ENCODE peak calls at places on chromosomes 16 and 17, in ten cellular contexts. One of them, this sample, is unnamed.

GRCh38 chr16:2513405-2514332 is at the start of gene ATP6V0C:
- DNase-seq in fibroblast of pulmonary artery: peak; percentile 86
- DNase-seq in H7: peak; percentile 99
- DNase-seq in mammary epithelial cell: peak; percentile 89
- DNase-seq in A549: peak; percentile 86
- DNase-seq in heart left ventricle: peak; percentile 96
- DNase-seq in effector memory CD4-positive, alpha-beta T cell: peak; percentile 88
- DNase-seq in endodermal cell: peak; percentile 97
- DNase-seq in AG04450: peak; percentile 53
- DNase-seq in AG09309: no peak
- DNase-seq in this sample: peak; percentile 93

GRCh38 chr17:76529224-76529642 is 8.3 kb downstream of the CYGB start:
- DNase-seq in heart left ventricle: peak; percentile 89
- DNase-seq in H7: no peak
- DNase-seq in effector memory CD4-positive, alpha-beta T cell: no peak
- DNase-seq in endodermal cell: no peak
- DNase-seq in AG09309: peak; percentile 86
- DNase-seq in AG04450: no peak
- DNase-seq in mammary epithelial cell: peak; percentile 75
- DNase-seq in A549: no peak
- DNase-seq in fibroblast of pulmonary artery: peak; percentile 91
- DNase-seq in this sample: peak; percentile 97

GRCh38 chr16:70460737-70461261 is 6.4 kb downstream of the FCSK start:
- DNase-seq in fibroblast of pulmonary artery: peak; percentile 47
- DNase-seq in AG04450: no peak
- DNase-seq in endodermal cell: peak; percentile 80
- DNase-seq in heart left ventricle: no peak
- DNase-seq in mammary epithelial cell: no peak
- DNase-seq in A549: no peak
- DNase-seq in effector memory CD4-positive, alpha-beta T cell: no peak
- DNase-seq in H7: peak; percentile 64
- DNase-seq in AG09309: no peak
- DNase-seq in this sample: no peak

GRCh38 chr17:82103588-82104451 is 5.8 kb upstream of the FASN start:
- DNase-seq in endodermal cell: peak; percentile 89
- DNase-seq in AG04450: no peak
- DNase-seq in H7: peak; percentile 87
- DNase-seq in fibroblast of pulmonary artery: no peak
- DNase-seq in A549: no peak
- DNase-seq in mammary epithelial cell: no peak
- DNase-seq in AG09309: no peak
- DNase-seq in effector memory CD4-positive, alpha-beta T cell: no peak
- DNase-seq in heart left ventricle: peak; percentile 60
- DNase-seq in this sample: no peak

GRCh38 chr17:48177816-48178215 is 70.2 kb downstream of the SNX11 start:
- DNase-seq in H7: no peak
- DNase-seq in effector memory CD4-positive, alpha-beta T cell: no peak
- DNase-seq in mammary epithelial cell: no peak
- DNase-seq in fibroblast of pulmonary artery: no peak
- DNase-seq in endodermal cell: no peak
- DNase-seq in A549: no peak
- DNase-seq in heart left ventricle: no peak
- DNase-seq in AG09309: no peak
- DNase-seq in AG04450: no peak
- DNase-seq in this sample: no peak

GRCh38 chr17:57257213-57257873 is 1.0 kb downstream of the MSI2 start:
- DNase-seq in effector memory CD4-positive, alpha-beta T cell: no peak
- DNase-seq in mammary epithelial cell: no peak
- DNase-seq in A549: no peak
- DNase-seq in H7: no peak
- DNase-seq in AG04450: no peak
- DNase-seq in fibroblast of pulmonary artery: no peak
- DNase-seq in AG09309: no peak
- DNase-seq in heart left ventricle: no peak
- DNase-seq in endodermal cell: no peak
- DNase-seq in this sample: no peak

GRCh38 chr16:2710711-2711231 is 9.3 kb downstream of the PRSS27 start:
- DNase-seq in endodermal cell: no peak
- DNase-seq in fibroblast of pulmonary artery: no peak
- DNase-seq in AG09309: no peak
- DNase-seq in heart left ventricle: no peak
- DNase-seq in mammary epithelial cell: no peak
- DNase-seq in H7: no peak
- DNase-seq in AG04450: no peak
- DNase-seq in A549: no peak
- DNase-seq in effector memory CD4-positive, alpha-beta T cell: no peak
- DNase-seq in this sample: no peak

GRCh38 chr16:1832831-1833454 is 5.9 kb downstream of the FAHD1 start:
- DNase-seq in mammary epithelial cell: peak; percentile 54
- DNase-seq in A549: no peak
- DNase-seq in AG04450: no peak
- DNase-seq in AG09309: no peak
- DNase-seq in fibroblast of pulmonary artery: no peak
- DNase-seq in H7: no peak
- DNase-seq in heart left ventricle: no peak
- DNase-seq in endodermal cell: no peak
- DNase-seq in effector memory CD4-positive, alpha-beta T cell: no peak
- DNase-seq in this sample: no peak

GRCh38 chr17:15342460-15342859 is 1.1 kb upstream of the TEKT3 start:
- DNase-seq in effector memory CD4-positive, alpha-beta T cell: no peak
- DNase-seq in endodermal cell: no peak
- DNase-seq in AG09309: no peak
- DNase-seq in heart left ventricle: no peak
- DNase-seq in fibroblast of pulmonary artery: no peak
- DNase-seq in AG04450: no peak
- DNase-seq in mammary epithelial cell: no peak
- DNase-seq in H7: no peak
- DNase-seq in A549: no peak
- DNase-seq in this sample: peak; percentile 23

GRCh38 chr16:57060323-57061083 is 31.9 kb upstream of the CPNE2 start:
- DNase-seq in heart left ventricle: peak; percentile 34
- DNase-seq in A549: no peak
- DNase-seq in H7: no peak
- DNase-seq in AG04450: no peak
- DNase-seq in fibroblast of pulmonary artery: peak; percentile 21
- DNase-seq in AG09309: no peak
- DNase-seq in effector memory CD4-positive, alpha-beta T cell: no peak
- DNase-seq in endodermal cell: no peak
- DNase-seq in mammary epithelial cell: no peak
- DNase-seq in this sample: peak; percentile 44

GRCh38 chr17:7352910-7353635 is 1.1 kb downstream of the KCTD11 start:
- DNase-seq in mammary epithelial cell: no peak
- DNase-seq in AG04450: no peak
- DNase-seq in heart left ventricle: no peak
- DNase-seq in A549: no peak
- DNase-seq in H7: peak; percentile 55
- DNase-seq in endodermal cell: no peak
- DNase-seq in AG09309: no peak
- DNase-seq in effector memory CD4-positive, alpha-beta T cell: no peak
- DNase-seq in fibroblast of pulmonary artery: no peak
- DNase-seq in this sample: no peak

GRCh38 chr17:7356072-7356549 is 1.2 kb downstream of the TMEM95 start:
- DNase-seq in AG04450: no peak
- DNase-seq in A549: peak; percentile 89
- DNase-seq in H7: peak; percentile 97
- DNase-seq in mammary epithelial cell: peak; percentile 72
- DNase-seq in fibroblast of pulmonary artery: peak; percentile 74
- DNase-seq in AG09309: no peak
- DNase-seq in heart left ventricle: peak; percentile 92
- DNase-seq in effector memory CD4-positive, alpha-beta T cell: peak; percentile 73
- DNase-seq in endodermal cell: peak; percentile 99
- DNase-seq in this sample: peak; percentile 54

GRCh38 chr17:7352559-7352889 is 562 bp downstream of the KCTD11 start:
- DNase-seq in H7: no peak
- DNase-seq in heart left ventricle: no peak
- DNase-seq in mammary epithelial cell: no peak
- DNase-seq in A549: no peak
- DNase-seq in fibroblast of pulmonary artery: no peak
- DNase-seq in AG09309: no peak
- DNase-seq in AG04450: no peak
- DNase-seq in effector memory CD4-positive, alpha-beta T cell: no peak
- DNase-seq in endodermal cell: no peak
- DNase-seq in this sample: no peak

GRCh38 chr17:7355053-7355452 is at the start of gene TMEM95:
- DNase-seq in AG04450: no peak
- DNase-seq in effector memory CD4-positive, alpha-beta T cell: no peak
- DNase-seq in AG09309: no peak
- DNase-seq in endodermal cell: no peak
- DNase-seq in fibroblast of pulmonary artery: no peak
- DNase-seq in H7: peak; percentile 44
- DNase-seq in heart left ventricle: no peak
- DNase-seq in A549: no peak
- DNase-seq in mammary epithelial cell: peak; percentile 17
- DNase-seq in this sample: no peak

DNA sequence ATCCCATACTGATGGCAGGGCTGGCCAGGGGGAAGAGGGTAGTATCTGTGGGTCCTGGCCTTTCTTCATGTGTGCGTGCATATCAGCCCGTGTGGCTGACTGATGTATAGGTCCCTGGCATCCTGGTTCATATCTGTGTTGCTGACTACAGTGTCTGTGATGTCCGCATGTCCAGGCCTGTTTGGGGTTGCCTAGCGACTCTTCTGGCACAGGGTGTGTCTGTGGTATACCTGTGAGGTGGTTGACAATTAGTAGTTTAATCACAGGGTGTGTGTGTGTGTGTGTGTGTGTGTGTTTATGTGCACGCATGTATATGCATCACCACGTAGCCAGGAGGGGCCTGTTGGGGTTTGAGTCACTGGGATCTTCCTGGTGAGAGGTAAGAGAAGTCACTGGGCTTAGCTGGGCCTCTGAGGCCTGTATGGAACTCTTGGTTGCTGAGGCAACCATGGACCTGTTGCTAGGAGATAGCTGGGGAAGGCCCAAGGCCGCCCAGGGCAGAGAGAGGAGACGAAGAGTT is 634 bp upstream of the TMEM95 start:
- DNase-seq in heart left ventricle: no peak
- DNase-seq in mammary epithelial cell: peak; percentile 100
- DNase-seq in AG04450: no peak
- DNase-seq in A549: no peak
- DNase-seq in fibroblast of pulmonary artery: no peak
- DNase-seq in H7: peak; percentile 46
- DNase-seq in endodermal cell: no peak
- DNase-seq in AG09309: no peak
- DNase-seq in effector memory CD4-positive, alpha-beta T cell: no peak
- DNase-seq in this sample: no peak
- H3K4me3 ChIP-seq in heart left ventricle: no peak overlapping the region
- H3K4me3 ChIP-seq in mammary epithelial cell: peak overlapping the region; percentile 60
- H3K4me3 ChIP-seq in AG04450: peak overlapping the region; percentile 10
- H3K4me3 ChIP-seq in A549: no peak overlapping the region
- H3K4me3 ChIP-seq in fibroblast of pulmonary artery: no peak overlapping the region
- H3K4me3 ChIP-seq in H7: no peak overlapping the region
- H3K4me3 ChIP-seq in endodermal cell: no peak overlapping the region
- H3K4me3 ChIP-seq in AG09309: peak overlapping the region; percentile 7
- H3K4me3 ChIP-seq in effector memory CD4-positive, alpha-beta T cell: no peak overlapping the region
- H3K4me3 ChIP-seq in this sample: no peak overlapping the region

DNA sequence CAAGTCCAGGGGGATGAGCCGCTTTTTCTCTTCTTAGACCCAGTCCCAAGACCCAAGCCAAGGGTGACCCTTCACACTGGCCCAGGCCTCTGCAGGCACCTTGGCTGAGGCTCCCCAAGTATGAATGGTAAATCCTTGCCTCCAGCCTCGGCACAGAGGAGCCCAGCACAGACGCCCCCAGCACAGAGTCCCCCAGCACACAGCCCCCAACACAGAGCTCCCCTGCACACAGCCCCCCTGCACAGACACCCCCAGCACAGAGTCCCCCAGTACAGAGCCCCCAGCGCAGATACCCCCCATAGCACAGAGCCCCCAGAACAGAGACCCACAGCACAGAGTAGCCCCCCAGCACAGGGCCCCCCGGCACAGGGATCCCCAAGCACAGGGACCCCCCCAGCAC is 1.0 kb upstream of the MCRIP2 start:
- DNase-seq in AG09309: no peak
- DNase-seq in H7: no peak
- DNase-seq in fibroblast of pulmonary artery: no peak
- DNase-seq in A549: no peak
- DNase-seq in AG04450: no peak
- DNase-seq in effector memory CD4-positive, alpha-beta T cell: no peak
- DNase-seq in heart left ventricle: no peak
- DNase-seq in mammary epithelial cell: no peak
- DNase-seq in endodermal cell: no peak
- DNase-seq in this sample: no peak
- H3K4me3 ChIP-seq in AG09309: peak overlapping the region; percentile 84
- H3K4me3 ChIP-seq in H7: no peak overlapping the region
- H3K4me3 ChIP-seq in fibroblast of pulmonary artery: peak overlapping the region; percentile 70
- H3K4me3 ChIP-seq in A549: no peak overlapping the region
- H3K4me3 ChIP-seq in AG04450: peak overlapping the region; percentile 80
- H3K4me3 ChIP-seq in effector memory CD4-positive, alpha-beta T cell: no peak overlapping the region
- H3K4me3 ChIP-seq in heart left ventricle: peak overlapping the region; percentile 62
- H3K4me3 ChIP-seq in mammary epithelial cell: no peak overlapping the region
- H3K4me3 ChIP-seq in endodermal cell: no peak overlapping the region
- H3K4me3 ChIP-seq in this sample: no peak overlapping the region

GRCh38 chr16:30652718-30653117 is 2.0 kb downstream of the PRR14 start:
- DNase-seq in heart left ventricle: no peak
- DNase-seq in AG04450: no peak
- DNase-seq in fibroblast of pulmonary artery: no peak
- DNase-seq in effector memory CD4-positive, alpha-beta T cell: no peak
- DNase-seq in endodermal cell: no peak
- DNase-seq in mammary epithelial cell: no peak
- DNase-seq in AG09309: no peak
- DNase-seq in A549: no peak
- DNase-seq in H7: peak; percentile 41
- DNase-seq in this sample: no peak
- H3K4me3 ChIP-seq in heart left ventricle: no peak overlapping the region
- H3K4me3 ChIP-seq in AG04450: no peak overlapping the region
- H3K4me3 ChIP-seq in fibroblast of pulmonary artery: no peak overlapping the region
- H3K4me3 ChIP-seq in effector memory CD4-positive, alpha-beta T cell: no peak overlapping the region
- H3K4me3 ChIP-seq in endodermal cell: peak overlapping the region; percentile 85
- H3K4me3 ChIP-seq in mammary epithelial cell: no peak overlapping the region
- H3K4me3 ChIP-seq in AG09309: no peak overlapping the region
- H3K4me3 ChIP-seq in A549: no peak overlapping the region
- H3K4me3 ChIP-seq in H7: no peak overlapping the region
- H3K4me3 ChIP-seq in this sample: no peak overlapping the region

DNA sequence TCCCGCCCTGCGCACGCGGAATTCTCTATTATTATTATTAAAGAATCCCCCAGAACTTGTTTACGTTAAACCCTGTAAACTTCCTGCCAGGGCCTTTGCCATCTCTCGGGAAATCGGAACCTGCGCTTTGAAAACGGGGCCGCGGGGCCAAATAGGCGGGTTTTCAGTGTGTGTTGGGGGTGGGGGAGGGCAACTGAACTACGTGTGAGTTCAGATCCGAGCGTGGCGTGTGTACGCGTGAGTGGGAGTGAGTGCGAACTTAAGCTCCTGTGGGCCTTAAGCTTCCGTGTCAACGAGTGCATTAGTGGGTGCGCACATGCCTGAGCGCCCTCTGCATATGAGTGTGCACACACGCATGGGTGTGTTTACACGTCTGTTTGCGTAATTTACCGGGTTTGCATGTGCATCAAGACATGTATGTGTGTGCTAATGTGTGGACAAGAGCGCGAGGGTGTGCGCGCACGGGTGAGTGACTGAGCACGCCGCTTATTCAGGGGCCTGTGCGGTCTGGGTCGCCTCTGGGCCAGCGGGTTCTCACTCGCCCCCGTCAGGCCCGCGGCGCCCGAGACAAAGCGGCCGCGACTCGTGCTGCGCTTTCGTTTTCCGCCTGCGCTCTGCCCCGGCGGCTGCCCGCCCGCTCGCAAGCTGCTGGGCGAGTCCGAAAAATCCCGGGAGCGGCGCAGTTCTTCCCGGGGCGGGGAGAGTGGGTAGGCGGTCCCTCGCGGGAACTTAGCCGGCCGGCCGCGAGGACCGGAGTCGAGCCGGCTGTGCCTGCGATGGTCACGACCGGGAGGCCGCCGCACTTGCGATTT is 1.2 kb upstream of the FOXF1 start:
- DNase-seq in endodermal cell: peak; percentile 78
- DNase-seq in AG09309: no peak
- DNase-seq in heart left ventricle: peak; percentile 82
- DNase-seq in mammary epithelial cell: peak; percentile 55
- DNase-seq in A549: no peak
- DNase-seq in effector memory CD4-positive, alpha-beta T cell: no peak
- DNase-seq in AG04450: peak; percentile 75
- DNase-seq in H7: peak; percentile 85
- DNase-seq in fibroblast of pulmonary artery: peak; percentile 73
- DNase-seq in this sample: peak; percentile 97
- H3K4me3 ChIP-seq in endodermal cell: peak overlapping the region; percentile 29
- H3K4me3 ChIP-seq in AG09309: peak overlapping the region; percentile 73
- H3K4me3 ChIP-seq in heart left ventricle: peak overlapping the region; percentile 59
- H3K4me3 ChIP-seq in mammary epithelial cell: peak overlapping the region; percentile 28
- H3K4me3 ChIP-seq in A549: peak overlapping the region; percentile 46
- H3K4me3 ChIP-seq in effector memory CD4-positive, alpha-beta T cell: peak overlapping the region; percentile 46
- H3K4me3 ChIP-seq in AG04450: peak overlapping the region; percentile 95
- H3K4me3 ChIP-seq in H7: peak overlapping the region; percentile 45
- H3K4me3 ChIP-seq in fibroblast of pulmonary artery: peak overlapping the region; percentile 55
- H3K4me3 ChIP-seq in this sample: peak overlapping the region; percentile 69